ENCODE peak calls at places on chromosomes 7 and 10, in four cellular contexts. One of them, this sample, is unnamed.

GRCh38 chr7:87628780-87629569 is 777 bp downstream of the RUNDC3B start:
- DNase-seq in Panc1: no peak
- DNase-seq in GM23338: peak
- DNase-seq in A549: no peak
- DNase-seq in this sample: no peak

GRCh38 chr10:61169294-61169693 is 225.3 kb upstream of the RHOBTB1 start:
- DNase-seq in Panc1: no peak
- DNase-seq in GM23338: no peak
- DNase-seq in A549: no peak
- DNase-seq in this sample: no peak

GRCh38 chr10:12969951-12970350 is 31.6 kb downstream of the CCDC3 start:
- DNase-seq in Panc1: no peak
- DNase-seq in GM23338: no peak
- DNase-seq in A549: no peak
- DNase-seq in this sample: no peak

GRCh38 chr7:71733108-71733870 is 601.3 kb downstream of the GALNT17 start:
- DNase-seq in Panc1: peak
- DNase-seq in GM23338: peak
- DNase-seq in A549: peak
- DNase-seq in this sample: peak

GRCh38 chr10:5293691-5294550 is 70.8 kb upstream of the UCN3 start:
- DNase-seq in Panc1: no peak
- DNase-seq in GM23338: peak
- DNase-seq in A549: peak
- DNase-seq in this sample: no peak

GRCh38 chr7:108515636-108516035 is 10.3 kb downstream of the PNPLA8 start:
- DNase-seq in Panc1: no peak
- DNase-seq in GM23338: no peak
- DNase-seq in A549: no peak
- DNase-seq in this sample: no peak

GRCh38 chr7:30893357-30893756 is 18.3 kb upstream of the AQP1 start:
- DNase-seq in Panc1: no peak
- DNase-seq in GM23338: no peak
- DNase-seq in A549: no peak
- DNase-seq in this sample: no peak

GRCh38 chr10:14904316-14904732 is 25.7 kb downstream of the SUV39H2 start:
- DNase-seq in Panc1: peak
- DNase-seq in GM23338: peak
- DNase-seq in A549: peak
- DNase-seq in this sample: no peak

GRCh38 chr10:124685251-124685650 is 58.9 kb downstream of the FAM53B start:
- DNase-seq in Panc1: no peak
- DNase-seq in GM23338: peak
- DNase-seq in A549: no peak
- DNase-seq in this sample: peak

GRCh38 chr10:81894616-81895015 is 19.6 kb downstream of the NRG3 start:
- DNase-seq in Panc1: no peak
- DNase-seq in GM23338: no peak
- DNase-seq in A549: no peak
- DNase-seq in this sample: no peak

GRCh38 chr7:37035631-37036030 is 311.3 kb upstream of the AOAH start:
- DNase-seq in Panc1: no peak
- DNase-seq in GM23338: no peak
- DNase-seq in A549: no peak
- DNase-seq in this sample: no peak

GRCh38 chr10:61752111-61753011 is 89.6 kb downstream of the CABCOCO1 start:
- DNase-seq in Panc1: no peak
- DNase-seq in GM23338: no peak
- DNase-seq in A549: no peak
- DNase-seq in this sample: no peak

GRCh38 chr10:124286621-124287020 is 132.1 kb downstream of the OAT start:
- DNase-seq in Panc1: no peak
- DNase-seq in GM23338: no peak
- DNase-seq in A549: no peak
- DNase-seq in this sample: no peak

GRCh38 chr7:130925136-130925794 is 191.3 kb upstream of the KLF14 start:
- DNase-seq in Panc1: no peak
- DNase-seq in GM23338: no peak
- DNase-seq in A549: no peak
- DNase-seq in this sample: no peak

GRCh38 chr7:117012284-117013174 is 59.2 kb downstream of the ST7 start:
- DNase-seq in Panc1: peak
- DNase-seq in GM23338: peak
- DNase-seq in A549: peak
- DNase-seq in this sample: no peak

GRCh38 chr7:107643938-107644703 is 16.5 kb upstream of the SLC26A4 start:
- DNase-seq in Panc1: no peak
- DNase-seq in GM23338: no peak
- DNase-seq in A549: no peak
- DNase-seq in this sample: no peak

GRCh38 chr7:74207586-74207985 is 2.2 kb upstream of the LAT2 start:
- DNase-seq in Panc1: no peak
- DNase-seq in GM23338: no peak
- DNase-seq in A549: no peak
- DNase-seq in this sample: no peak

GRCh38 chr10:5976689-5977470 is 463 bp downstream of the IL15RA start:
- DNase-seq in Panc1: no peak
- DNase-seq in GM23338: peak
- DNase-seq in A549: peak
- DNase-seq in this sample: no peak

GRCh38 chr7:95578299-95578855 is 17.9 kb downstream of the PDK4 start:
- DNase-seq in Panc1: no peak
- DNase-seq in GM23338: no peak
- DNase-seq in A549: no peak
- DNase-seq in this sample: no peak

GRCh38 chr7:108266489-108266888 is 136.3 kb upstream of the LAMB4 start:
- DNase-seq in Panc1: no peak
- DNase-seq in GM23338: no peak
- DNase-seq in A549: no peak
- DNase-seq in this sample: no peak

GRCh38 chr7:135745702-135746312 is 2.8 kb downstream of the FAM180A start:
- DNase-seq in Panc1: peak
- DNase-seq in GM23338: no peak
- DNase-seq in A549: peak
- DNase-seq in this sample: no peak

GRCh38 chr7:157673573-157673972 is 336.8 kb downstream of the DNAJB6 start:
- DNase-seq in Panc1: no peak
- DNase-seq in GM23338: no peak
- DNase-seq in A549: no peak
- DNase-seq in this sample: no peak

GRCh38 chr10:78950656-78951587 is 117.8 kb upstream of the ZMIZ1 start:
- DNase-seq in Panc1: no peak
- DNase-seq in GM23338: no peak
- DNase-seq in A549: no peak
- DNase-seq in this sample: no peak

GRCh38 chr10:131849591-131850489 is 51.0 kb upstream of the PPP2R2D start:
- DNase-seq in Panc1: no peak
- DNase-seq in GM23338: no peak
- DNase-seq in A549: no peak
- DNase-seq in this sample: no peak

GRCh38 chr7:69800495-69800894 is 202.2 kb downstream of the AUTS2 start:
- DNase-seq in Panc1: no peak
- DNase-seq in GM23338: peak
- DNase-seq in A549: peak
- DNase-seq in this sample: no peak

GRCh38 chr7:150911590-150912267 is 59.4 kb downstream of the AOC1 start:
- DNase-seq in Panc1: no peak
- DNase-seq in GM23338: no peak
- DNase-seq in A549: no peak
- DNase-seq in this sample: no peak
- TF ChIP-seq REST in Panc1: no peak
- TF ChIP-seq REST in GM23338: no peak
- TF ChIP-seq REST in A549: no peak
- TF ChIP-seq REST in this sample: no peak

GRCh38 chr7:22700559-22701002 is 26.4 kb upstream of the IL6 start:
- DNase-seq in Panc1: no peak
- DNase-seq in GM23338: no peak
- DNase-seq in A549: no peak
- DNase-seq in this sample: no peak
- TF ChIP-seq REST in Panc1: no peak
- TF ChIP-seq REST in GM23338: no peak
- TF ChIP-seq REST in A549: no peak
- TF ChIP-seq REST in this sample: no peak

GRCh38 chr7:33753881-33754525 is 151.3 kb upstream of the BMPER start:
- DNase-seq in Panc1: no peak
- DNase-seq in GM23338: no peak
- DNase-seq in A549: no peak
- DNase-seq in this sample: no peak

GRCh38 chr7:33751395-33751794 is 153.9 kb upstream of the BMPER start:
- DNase-seq in Panc1: no peak
- DNase-seq in GM23338: no peak
- DNase-seq in A549: no peak
- DNase-seq in this sample: no peak

GRCh38 chr7:33745934-33746333 is 159.4 kb upstream of the BMPER start:
- DNase-seq in Panc1: no peak
- DNase-seq in GM23338: no peak
- DNase-seq in A549: no peak
- DNase-seq in this sample: no peak

GRCh38 chr7:33748793-33749192 is 156.5 kb upstream of the BMPER start:
- DNase-seq in Panc1: no peak
- DNase-seq in GM23338: no peak
- DNase-seq in A549: no peak
- DNase-seq in this sample: no peak

GRCh38 chr7:33750177-33750576 is 155.2 kb upstream of the BMPER start:
- DNase-seq in Panc1: no peak
- DNase-seq in GM23338: no peak
- DNase-seq in A549: no peak
- DNase-seq in this sample: no peak
- TF ChIP-seq REST in Panc1: no peak
- TF ChIP-seq REST in GM23338: no peak
- TF ChIP-seq REST in A549: no peak
- TF ChIP-seq REST in this sample: no peak

GRCh38 chr10:35090162-35090954 is at the start of gene CUL2:
- DNase-seq in Panc1: peak
- DNase-seq in GM23338: peak
- DNase-seq in A549: peak
- DNase-seq in this sample: peak
- TF ChIP-seq REST in Panc1: no peak
- TF ChIP-seq REST in GM23338: peak
- TF ChIP-seq REST in A549: no peak
- TF ChIP-seq REST in this sample: no peak

This sample was measured in HL-60.